ENCODE peak calls at places on chromosome 18, in four cellular contexts. E is heart left ventricle, R is A549, M is uterus. K is an unnamed sample.

GRCh38 chr18:50203801-50204604 is 9.1 kb upstream of the MYO5B start:
- DNase-seq in R (peak), E (no peak), M (no peak), K (peak)

GRCh38 chr18:57913686-57914085 is 110.6 kb upstream of the ATP8B1 start:
- DNase-seq in M (no peak), E (no peak), R (no peak), K (no peak)

GRCh38 chr18:22098563-22098989 is 70.8 kb upstream of the GATA6 start:
- DNase-seq in M (no peak), R (peak), E (no peak), K (no peak)

GRCh38 chr18:825891-826585 is 14.0 kb upstream of the YES1 start:
- DNase-seq in M (no peak), R (no peak), E (no peak), K (no peak)

GRCh38 chr18:63152096-63152495 is 167.5 kb downstream of the BCL2 start:
- DNase-seq in M (no peak), E (no peak), R (no peak), K (no peak)

GRCh38 chr18:5057348-5058012 is 139.6 kb downstream of the AKAIN1 start:
- DNase-seq in M (no peak), E (peak), R (peak), K (peak)

GRCh38 chr18:47507651-47508050 is 256.2 kb upstream of the SKOR2 start:
- DNase-seq in R (no peak), M (no peak), E (no peak), K (no peak)

GRCh38 chr18:48740846-48741485 is 202.1 kb downstream of the CTIF start:
- DNase-seq in R (no peak), E (peak), M (no peak), K (no peak)

GRCh38 chr18:11689031-11689971 is at the start of gene GNAL:
- DNase-seq in E (peak), M (peak), R (peak), K (peak)
- TF ChIP-seq POLR2A in E (no peak), M (no peak), R (no peak), K (no peak)

GRCh38 chr18:24013061-24013460 is 1.5 kb upstream of the TTC39C start:
- DNase-seq in R (no peak), M (no peak), E (no peak), K (no peak)

GRCh38 chr18:24014986-24015896 is 687 bp downstream of the TTC39C start:
- DNase-seq in R (peak), E (peak), M (peak), K (peak)

GRCh38 chr18:24016643-24017042 is 2.1 kb downstream of the TTC39C start:
- DNase-seq in M (no peak), E (no peak), R (peak), K (peak)

GRCh38 chr18:24015897-24016631 is 1.5 kb downstream of the TTC39C start:
- DNase-seq in E (no peak), M (no peak), R (no peak), K (peak)

DNA sequence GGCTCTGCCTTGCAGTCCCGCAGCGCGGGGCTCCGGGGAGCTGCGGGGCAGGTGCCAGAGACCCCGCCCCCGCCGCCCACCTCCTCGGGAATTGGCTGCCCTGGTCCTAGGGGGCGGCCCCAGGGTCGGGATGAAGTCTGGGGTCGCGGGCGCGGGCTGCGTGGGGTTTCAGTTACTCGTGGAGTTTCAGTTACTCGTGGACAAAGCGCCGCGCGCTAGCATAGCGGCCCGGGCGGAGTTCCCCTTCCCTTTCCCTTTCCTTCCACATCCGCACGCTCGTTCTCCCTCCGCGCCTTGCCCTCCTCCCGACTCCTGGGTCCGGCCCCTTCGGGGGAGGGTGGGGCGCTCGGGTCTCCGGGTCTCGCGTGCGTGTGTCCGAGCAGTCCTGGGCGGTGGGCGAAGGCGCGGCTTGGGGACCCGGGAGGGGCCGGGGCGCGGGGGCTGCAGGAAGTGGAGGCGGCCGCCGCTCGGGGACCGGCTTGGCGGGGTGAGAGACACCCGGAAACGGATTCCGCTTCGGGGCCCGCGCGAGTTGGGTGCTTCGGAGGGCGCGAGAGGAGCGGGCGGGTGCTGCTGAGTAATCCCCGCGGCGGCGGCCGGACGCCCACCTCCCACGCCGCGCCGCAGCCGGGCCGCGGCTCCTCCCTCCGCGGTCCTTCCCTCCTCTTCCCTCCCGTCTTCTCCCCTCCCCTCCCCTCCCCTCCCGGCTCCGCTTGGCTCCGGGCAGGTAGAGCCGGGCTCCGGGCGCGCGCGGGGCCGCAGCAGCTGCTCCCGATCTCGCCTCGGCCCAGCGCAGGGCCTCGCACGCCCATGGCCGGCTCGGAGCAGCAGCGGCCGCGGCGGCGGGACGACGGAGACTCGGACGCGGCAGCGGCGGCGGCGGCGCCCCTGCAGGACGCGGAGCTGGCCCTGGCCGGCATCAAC is at the start of gene TTC39C:
- DNase-seq in R (peak), M (peak), E (peak), K (peak)
- TF ChIP-seq POLR2A in R (peak), M (no peak), E (no peak), K (no peak)

GRCh38 chr18:8868779-8869415 is 163.5 kb downstream of the MTCL1 start:
- DNase-seq in R (no peak), M (no peak), E (no peak), K (no peak)

GRCh38 chr18:8870528-8870927 is 165.2 kb downstream of the MTCL1 start:
- DNase-seq in R (no peak), M (no peak), E (no peak), K (no peak)

GRCh38 chr18:8868276-8868675 is 162.9 kb downstream of the MTCL1 start:
- DNase-seq in E (no peak), R (no peak), M (no peak), K (no peak)

GRCh38 chr18:8869696-8870095 is 164.3 kb downstream of the MTCL1 start:
- DNase-seq in E (no peak), M (no peak), R (no peak), K (no peak)

DNA sequence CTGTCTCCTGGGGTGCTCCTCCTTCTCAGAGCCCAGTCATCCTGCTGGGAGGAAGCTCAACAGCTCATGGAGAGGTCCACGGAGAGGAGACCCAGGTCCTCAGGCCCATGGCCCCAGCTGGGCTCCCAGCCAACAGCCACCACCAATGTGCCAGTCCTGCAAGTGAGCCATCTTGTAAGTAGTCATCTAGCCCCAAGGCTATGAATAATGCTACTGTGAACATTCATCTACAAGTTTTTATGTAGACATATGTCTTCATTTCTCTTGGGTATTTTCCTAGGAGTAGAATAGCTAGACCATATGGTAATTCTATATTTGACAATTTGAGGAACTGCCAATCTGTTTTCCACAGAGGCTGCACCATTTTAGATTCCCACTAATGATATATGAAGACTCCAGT is 166.1 kb downstream of the MTCL1 start:
- DNase-seq in M (no peak), R (no peak), E (no peak), K (no peak)
- TF ChIP-seq POLR2A in M (no peak), R (no peak), E (no peak), K (no peak)

GRCh38 chr18:45548614-45549013 is 66.7 kb upstream of the SLC14A2 start:
- DNase-seq in M (no peak), R (no peak), E (no peak), K (no peak)
- TF ChIP-seq POLR2A in M (no peak), R (no peak), E (no peak), K (no peak)

GRCh38 chr18:55322176-55322735 is 265.7 kb downstream of the TCF4 start:
- DNase-seq in M (peak), E (peak), R (peak), K (peak)
- TF ChIP-seq POLR2A in M (peak), E (peak), R (no peak), K (no peak)

DNA sequence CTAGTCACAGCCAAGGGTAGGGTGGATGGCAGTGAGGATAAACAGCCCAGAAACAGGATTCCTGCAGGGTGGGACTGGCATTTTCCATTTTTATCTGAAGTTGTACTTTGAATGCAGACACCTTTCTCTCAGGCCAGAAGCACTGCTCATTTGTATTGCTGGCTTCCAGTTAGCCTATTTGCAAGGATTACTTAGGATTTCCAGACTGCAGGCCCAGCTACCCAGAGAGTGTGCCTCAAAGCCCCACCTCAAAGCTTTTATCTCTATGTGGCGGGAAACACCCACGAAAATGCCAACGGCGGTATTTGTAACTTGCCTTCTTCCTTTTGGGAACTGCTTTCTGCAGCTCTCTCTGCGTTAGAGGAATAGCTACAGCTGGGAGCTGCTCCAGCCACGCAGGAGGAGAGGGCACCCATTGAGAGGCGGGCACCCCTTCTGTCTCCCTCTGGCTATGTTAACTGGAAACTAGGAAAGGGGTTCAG is 144.8 kb downstream of the TGIF1 start:
- DNase-seq in E (no peak), M (peak), R (peak), K (peak)
- TF ChIP-seq POLR2A in E (no peak), M (no peak), R (no peak), K (no peak)

GRCh38 chr18:32884543-32884942 is 111.7 kb upstream of the KLHL14 start:
- DNase-seq in R (no peak), M (no peak), E (no peak), K (no peak)

GRCh38 chr18:32877371-32877770 is 104.5 kb upstream of the KLHL14 start:
- DNase-seq in M (no peak), R (no peak), E (no peak), K (no peak)

GRCh38 chr18:32875625-32876024 is 102.8 kb upstream of the KLHL14 start:
- DNase-seq in M (no peak), E (no peak), R (no peak), K (no peak)

GRCh38 chr18:32879497-32879896 is 106.7 kb upstream of the KLHL14 start:
- DNase-seq in M (no peak), R (no peak), E (no peak), K (no peak)

DNA sequence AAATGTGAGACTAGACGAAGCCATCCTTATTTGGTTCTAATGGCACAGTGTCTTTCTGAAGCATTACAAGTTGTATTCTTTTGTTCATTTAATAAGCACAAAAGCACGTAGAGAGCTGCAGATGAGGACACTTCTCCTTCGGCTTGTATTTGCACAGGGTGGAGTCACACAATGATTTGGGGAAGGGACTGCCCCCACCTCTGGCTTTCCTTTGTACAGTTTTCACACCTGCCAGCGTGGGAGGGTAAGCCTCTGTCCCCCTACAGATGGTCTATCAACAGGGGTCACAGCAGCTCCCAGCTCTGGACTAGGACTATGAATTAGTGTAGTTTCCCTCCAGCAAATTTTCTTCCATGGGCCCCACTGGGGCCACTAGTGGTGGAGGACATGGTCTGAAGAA is 108.2 kb upstream of the KLHL14 start:
- DNase-seq in E (no peak), R (no peak), M (no peak), K (no peak)
- TF ChIP-seq POLR2A in E (no peak), R (no peak), M (no peak), K (no peak)

DNA sequence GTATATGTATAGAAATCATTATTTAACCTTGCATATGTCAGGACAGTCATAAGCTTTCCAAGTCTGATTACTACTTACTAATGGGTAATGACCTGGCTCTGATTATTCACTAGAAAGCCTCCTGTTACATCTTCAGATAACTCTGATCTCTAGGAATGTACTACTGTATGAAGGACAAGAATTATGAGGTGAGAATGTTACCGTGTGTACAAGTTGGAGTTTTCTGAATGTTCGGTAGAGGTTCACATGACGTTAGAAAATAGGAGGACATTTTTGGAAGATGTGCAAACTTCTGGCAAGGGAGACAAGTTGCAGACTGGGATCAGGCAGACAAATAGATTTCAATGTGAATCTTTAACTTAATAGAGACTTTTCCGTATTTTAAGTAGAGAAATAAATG is 1696.0 kb upstream of the PIK3C3 start:
- DNase-seq in E (no peak), M (no peak), R (no peak), K (no peak)
- TF ChIP-seq POLR2A in E (no peak), M (no peak), R (no peak), K (no peak)

DNA sequence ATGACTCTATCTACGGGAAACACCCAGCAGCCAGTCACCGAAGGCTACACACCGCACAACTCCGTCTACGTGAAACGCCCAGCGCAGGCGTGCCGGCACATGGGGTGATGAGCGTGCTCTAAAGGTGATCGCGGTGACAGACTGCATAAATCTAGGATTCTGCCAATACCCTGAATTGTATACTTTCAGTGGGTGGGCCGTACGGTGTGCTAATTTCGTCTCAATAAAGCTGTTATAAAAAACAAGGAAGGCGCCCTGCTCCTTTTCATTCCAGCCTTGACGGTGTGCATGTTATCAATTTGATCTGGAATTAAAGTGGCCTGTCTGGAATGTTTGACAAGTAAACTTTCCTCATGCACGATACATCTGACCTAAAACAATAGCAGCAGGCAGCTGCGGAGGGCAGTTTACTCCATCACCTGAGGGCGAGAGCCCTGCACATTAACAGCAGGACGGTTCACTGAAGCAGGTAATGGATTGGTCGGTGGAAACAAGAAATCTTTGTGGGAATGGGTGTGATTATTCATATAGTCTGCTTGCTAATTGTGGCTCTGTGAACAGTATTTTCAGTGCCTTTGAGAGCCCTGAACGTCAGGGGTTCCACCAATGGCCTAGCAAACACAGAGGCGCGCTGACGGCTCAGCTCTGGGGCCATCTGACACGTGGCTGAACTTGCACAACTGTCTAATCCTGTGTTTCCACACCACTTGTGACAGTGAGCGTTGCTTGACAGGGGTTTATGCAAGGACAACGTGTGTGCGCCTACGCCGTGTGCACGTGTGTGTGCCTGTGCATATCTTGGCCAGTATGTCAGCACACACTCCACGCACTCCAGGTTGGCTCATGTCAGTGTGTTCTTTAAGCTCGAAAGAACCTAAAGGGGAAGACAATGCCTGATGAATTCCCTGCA is 86.0 kb upstream of the SALL3 start:
- DNase-seq in M (no peak), R (no peak), E (no peak), K (no peak)
- TF ChIP-seq POLR2A in M (no peak), R (no peak), E (no peak), K (no peak)

DNA sequence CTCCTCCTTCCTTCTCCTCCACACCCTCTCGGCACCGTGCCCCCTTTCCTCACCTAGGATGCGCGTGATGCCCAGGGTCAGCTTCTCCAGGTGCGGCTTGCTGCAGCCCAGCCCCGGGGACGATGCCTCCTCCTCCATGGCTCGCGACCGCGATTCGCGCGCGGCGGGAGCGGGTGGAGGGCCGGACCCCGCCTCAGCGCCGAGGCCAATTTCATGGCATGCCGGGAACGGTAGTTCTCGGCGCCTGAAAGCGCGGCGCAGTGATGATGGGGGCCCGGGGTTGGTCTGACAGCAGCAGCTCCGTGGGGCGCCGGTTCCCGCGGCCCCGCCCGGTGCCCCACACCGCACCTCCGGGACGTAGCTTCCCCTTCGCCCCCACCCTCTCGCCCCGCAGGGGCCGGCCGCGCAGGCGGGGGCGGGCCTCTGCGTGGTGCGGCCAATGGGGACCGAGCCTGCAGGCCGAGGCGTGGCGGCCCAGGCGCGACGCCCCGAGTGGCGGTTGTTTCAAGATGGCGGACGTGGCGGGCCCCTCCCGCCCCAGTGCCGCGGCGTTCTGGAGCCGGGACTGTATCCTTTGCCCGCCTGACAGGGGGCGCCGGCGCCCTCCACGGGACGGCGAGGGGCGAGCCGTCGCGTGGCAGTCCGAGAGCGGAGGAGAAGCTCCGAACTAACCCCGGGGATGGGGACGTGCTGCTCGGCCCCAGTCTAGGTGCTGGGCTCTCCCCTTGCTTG is at the start of the genes KIAA1328 and TPGS2:
- DNase-seq in E (peak), R (peak), M (peak), K (peak)
- TF ChIP-seq POLR2A in E (peak), R (peak), M (peak), K (peak)